ENCODE peak calls at places on chromosome 16, in nine cellular contexts. E, Y, R, B, W, J, S, P and M are unnamed samples.
A peak's percentile ranks its signal among the peaks of the same experiment; 100 is the strongest.

GRCh38 chr16:65229191-65229662 is 107.4 kb upstream of the CDH11 start:
- DNase-seq in Y (no peak), P (no peak), E (no peak), J (no peak), B (no peak), R (no peak), S (no peak), W (peak; percentile 3), M (no peak)

GRCh38 chr16:22386976-22387375 is 12.6 kb upstream of the CDR2 start:
- DNase-seq in W (peak; percentile 92), P (no peak), Y (no peak), S (no peak), J (no peak), E (no peak), R (no peak), B (no peak), M (peak; percentile 93)

GRCh38 chr16:77660311-77660710 is 62.0 kb upstream of the NUDT7 start:
- DNase-seq in W (peak; percentile 52), B (no peak), Y (no peak), E (no peak), J (peak; percentile 62), P (peak; percentile 14), R (no peak), S (peak; percentile 86), M (peak; percentile 60)

GRCh38 chr16:67872631-67873434 is at the start of gene EDC4:
- DNase-seq in Y (peak; percentile 82), B (peak; percentile 66), E (peak; percentile 93), S (peak; percentile 95), J (peak; percentile 75), R (peak; percentile 84), W (peak; percentile 79), P (peak; percentile 88), M (peak; percentile 77)

GRCh38 chr16:70685938-70686375 is at the start of gene MTSS2:
- DNase-seq in S (peak; percentile 96), B (peak; percentile 72), R (peak; percentile 91), E (peak; percentile 90), W (peak; percentile 86), Y (no peak), P (peak; percentile 84), J (peak; percentile 97), M (peak; percentile 91)

GRCh38 chr16:15457958-15458357 is 23.6 kb downstream of the BMERB1 start:
- DNase-seq in P (no peak), B (no peak), R (peak; percentile 6), J (no peak), E (no peak), Y (no peak), S (no peak), W (no peak), M (no peak)

GRCh38 chr16:76963614-76964315 is 227.2 kb upstream of the MON1B start:
- DNase-seq in B (no peak), W (no peak), P (no peak), J (no peak), Y (no peak), E (no peak), R (no peak), S (no peak), M (no peak)

GRCh38 chr16:31402687-31403086 is 9.6 kb downstream of the ITGAD start:
- DNase-seq in R (no peak), B (no peak), Y (no peak), P (no peak), E (no peak), J (no peak), W (peak; percentile 4), S (no peak), M (no peak)

GRCh38 chr16:54847609-54848008 is 83.1 kb upstream of the IRX5 start:
- DNase-seq in E (no peak), R (no peak), S (no peak), B (no peak), P (no peak), W (no peak), J (no peak), Y (no peak), M (no peak)

GRCh38 chr16:25957707-25958106 is 265.9 kb downstream of the HS3ST4 start:
- DNase-seq in W (no peak), P (no peak), J (no peak), S (no peak), B (no peak), R (no peak), E (no peak), Y (no peak), M (no peak)

GRCh38 chr16:54233626-54234025 is 53.0 kb downstream of the IRX3 start:
- DNase-seq in W (no peak), P (no peak), J (no peak), B (no peak), S (no peak), Y (no peak), E (no peak), R (no peak), M (no peak)

GRCh38 chr16:70660672-70661350 is 14.5 kb downstream of the IL34 start:
- DNase-seq in E (no peak), B (no peak), S (no peak), W (no peak), Y (no peak), P (no peak), R (no peak), J (no peak), M (no peak)

GRCh38 chr16:53111078-53111776 is 56.4 kb downstream of the CHD9 start:
- DNase-seq in Y (no peak), J (no peak), P (no peak), B (no peak), R (no peak), S (no peak), E (no peak), W (peak; percentile 35), M (no peak)

GRCh38 chr16:56277040-56277439 is 85.8 kb downstream of the GNAO1 start:
- DNase-seq in Y (no peak), W (no peak), S (peak; percentile 46), E (no peak), J (peak; percentile 70), R (no peak), P (peak; percentile 58), B (no peak), M (no peak)

GRCh38 chr16:90008708-90009145 is 10.5 kb downstream of the DBNDD1 start:
- DNase-seq in B (no peak), W (peak; percentile 12), E (no peak), P (no peak), R (no peak), Y (peak; percentile 51), J (no peak), S (no peak), M (peak; percentile 22)

GRCh38 chr16:30559690-30560089 is 1.5 kb upstream of the ZNF764 start:
- DNase-seq in P (no peak), W (no peak), R (no peak), Y (no peak), S (no peak), J (no peak), E (no peak), B (no peak), M (no peak)

DNA sequence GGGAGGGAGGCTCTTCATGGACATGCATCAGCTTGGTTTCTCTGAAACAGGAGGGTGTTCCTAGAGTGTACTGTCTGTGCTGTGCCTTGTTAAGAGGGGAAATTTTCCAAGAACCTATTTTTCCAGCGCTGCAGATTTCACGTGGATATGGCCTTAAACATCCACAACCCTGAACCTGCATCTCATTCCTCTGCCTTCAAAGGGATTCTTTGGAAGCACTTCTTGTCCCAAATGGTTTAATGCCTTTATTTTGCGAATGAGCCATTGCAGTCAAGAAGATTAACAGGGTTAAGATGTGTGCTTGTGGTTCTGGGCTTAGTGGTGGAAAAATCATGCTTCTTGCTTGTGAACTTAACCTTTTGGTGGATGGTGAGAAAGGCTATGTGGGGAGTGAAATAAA is 161.2 kb downstream of the XYLT1 start:
- DNase-seq in P (no peak), J (no peak), S (no peak), R (no peak), B (no peak), Y (no peak), W (no peak), E (no peak), M (no peak)
- TF ChIP-seq CTCF in P (no peak), J (no peak), S (no peak), R (no peak), B (no peak), Y (no peak), W (no peak), E (no peak), M (no peak)

DNA sequence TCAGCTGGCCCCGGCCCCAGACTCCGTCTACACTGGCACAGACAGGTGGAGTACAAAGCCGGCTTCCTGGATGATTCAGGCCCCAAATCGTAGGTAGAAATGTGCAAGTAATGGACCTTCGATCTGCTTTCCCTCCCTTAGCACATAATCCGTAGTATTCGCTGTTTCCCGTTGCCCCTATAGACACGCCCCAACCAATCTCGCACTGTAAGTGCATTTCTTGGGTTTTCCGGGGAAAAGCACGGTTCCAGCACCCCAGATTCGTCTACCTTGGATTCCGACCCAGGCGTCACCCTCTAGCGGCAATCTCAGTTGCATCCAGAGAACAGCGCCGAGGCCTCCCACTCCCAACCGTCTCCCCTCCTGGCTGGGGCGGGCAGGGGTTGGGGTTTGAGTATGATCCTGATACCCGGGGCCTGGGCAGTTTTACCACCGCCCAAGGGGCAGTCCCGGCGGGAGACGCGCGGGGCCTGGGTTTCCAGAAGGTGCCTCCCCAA is 12.1 kb upstream of the FOXF1 start:
- DNase-seq in R (no peak), J (peak; percentile 63), P (no peak), W (no peak), S (no peak), E (no peak), B (no peak), Y (no peak), M (no peak)
- TF ChIP-seq CTCF in R (peak; percentile 31), J (peak; percentile 24), P (no peak), W (peak; percentile 24), S (no peak), E (no peak), B (no peak), Y (no peak), M (peak; percentile 2)

DNA sequence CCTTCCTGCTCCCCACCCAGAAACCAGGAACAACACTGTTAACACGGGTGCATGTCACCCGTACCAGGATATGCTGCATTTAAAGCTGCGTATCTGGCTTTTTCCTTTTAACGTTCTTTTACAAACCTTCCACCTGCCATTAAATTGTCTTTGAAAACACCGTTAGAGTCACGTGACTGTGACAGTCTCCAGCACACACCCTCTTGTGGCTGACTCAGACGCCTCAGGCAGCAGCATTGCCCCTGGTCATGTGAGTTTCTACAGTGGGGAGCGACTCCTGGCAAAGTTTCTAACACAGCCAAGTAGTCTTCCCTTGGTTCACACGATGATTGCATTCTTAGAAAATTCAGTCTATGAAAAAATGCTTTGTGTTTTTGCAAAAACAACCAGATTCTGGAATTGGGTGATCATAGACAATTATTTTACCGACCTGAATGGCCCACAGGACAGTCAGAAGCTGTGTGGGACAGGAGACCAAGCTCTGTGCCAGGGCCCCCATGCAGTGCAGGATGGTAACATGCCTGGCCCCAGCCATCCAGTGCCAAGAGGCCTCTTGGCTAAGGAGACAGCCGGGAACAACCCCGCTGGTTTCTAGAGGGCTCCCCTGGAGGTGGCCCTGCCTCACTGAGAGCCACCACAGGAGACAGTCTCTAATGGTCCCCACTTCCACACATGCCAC is 199.1 kb downstream of the KATNIP start:
- DNase-seq in E (peak; percentile 37), P (peak; percentile 40), Y (peak; percentile 25), R (no peak), S (no peak), W (peak; percentile 85), B (peak; percentile 43), J (peak; percentile 61), M (peak; percentile 78)
- TF ChIP-seq CTCF in E (no peak), P (peak; percentile 50), Y (peak; percentile 25), R (peak; percentile 47), S (no peak), W (peak; percentile 36), B (peak; percentile 43), J (peak; percentile 56), M (peak; percentile 32)

DNA sequence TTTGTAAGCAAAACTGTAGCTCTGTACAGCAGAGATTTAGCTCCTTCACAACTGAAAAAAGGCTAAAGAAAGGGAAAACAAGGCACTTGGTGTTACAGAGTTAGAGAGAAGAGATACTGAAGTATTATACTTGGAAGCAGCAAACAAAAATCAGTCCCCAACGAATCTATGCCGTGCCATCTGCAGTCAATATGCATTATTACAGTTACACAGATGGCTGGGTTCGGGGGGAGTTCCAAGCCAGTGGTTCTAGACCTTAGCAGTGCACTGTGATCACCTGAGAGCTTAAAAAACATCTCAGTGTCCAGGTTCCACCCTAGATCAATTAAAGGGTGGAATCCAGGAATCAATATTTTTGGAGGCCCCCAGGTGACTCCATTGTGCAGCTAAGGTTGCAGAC is 489.9 kb downstream of the SHISA9 start:
- DNase-seq in J (no peak), Y (no peak), P (no peak), R (no peak), W (no peak), E (no peak), S (no peak), B (no peak), M (no peak)
- TF ChIP-seq CTCF in J (no peak), Y (no peak), P (no peak), R (no peak), W (no peak), E (no peak), S (no peak), B (no peak), M (no peak)